ENCODE peak calls at places on chromosome 5, in ten cellular contexts. X is hepatocyte; U is effector memory CD4-positive, alpha-beta T cell; O is lower lobe of right lung; C is gastrocnemius medialis; W is mucosa of descending colon; A is transverse colon; T is A549; M is Peyer's patch; V is ovary. R is an unnamed sample.

GRCh38 chr5:54438601-54439399 is 16.7 kb upstream of the HSPB3 start:
- DNase-seq in X (peak; percentile 28), U (no peak), O (no peak), C (no peak), W (no peak), A (no peak), T (peak; percentile 33), M (no peak), V (no peak), R (peak; percentile 70)

GRCh38 chr5:6452622-6453504 is 4.2 kb downstream of the UBE2QL1 start:
- DNase-seq in X (no peak), U (no peak), O (no peak), C (peak; percentile 79), W (no peak), A (no peak), T (no peak), M (no peak), V (no peak), R (no peak)

GRCh38 chr5:94376672-94377345 is 241.6 kb downstream of the KIAA0825 start:
- DNase-seq in X (no peak), U (no peak), O (peak; percentile 44), C (no peak), W (peak; percentile 3), A (no peak), T (no peak), M (no peak), V (no peak), R (no peak)

GRCh38 chr5:11026543-11026942 is 265.5 kb upstream of the DAP start:
- DNase-seq in X (no peak), U (no peak), O (no peak), C (no peak), W (no peak), A (no peak), T (no peak), M (no peak), V (no peak), R (no peak)

GRCh38 chr5:128635379-128635778 is 97.3 kb upstream of the FBN2 start:
- DNase-seq in X (no peak), U (no peak), O (no peak), C (no peak), W (peak; percentile 13), A (no peak), T (no peak), M (no peak), V (no peak), R (no peak)

GRCh38 chr5:150085191-150085912 is 1.0 kb downstream of the CSF1R start:
- DNase-seq in X (no peak), U (no peak), O (no peak), C (no peak), W (no peak), A (no peak), T (no peak), M (no peak), V (no peak), R (no peak)

GRCh38 chr5:90983148-90983547 is 400.0 kb downstream of the ARRDC3 start:
- DNase-seq in X (peak; percentile 34), U (no peak), O (no peak), C (no peak), W (peak; percentile 3), A (no peak), T (peak; percentile 95), M (no peak), V (no peak), R (no peak)

GRCh38 chr5:168327019-168327421 is 35.6 kb downstream of the WWC1 start:
- DNase-seq in X (no peak), U (no peak), O (no peak), C (no peak), W (no peak), A (no peak), T (no peak), M (no peak), V (no peak), R (no peak)

GRCh38 chr5:122077451-122078115 is 476 bp downstream of the LOX start:
- DNase-seq in X (peak; percentile 46), U (no peak), O (no peak), C (no peak), W (peak; percentile 10), A (peak; percentile 10), T (peak; percentile 4), M (no peak), V (peak; percentile 38), R (peak; percentile 48)

GRCh38 chr5:111779260-111780254 is 22.6 kb upstream of the NREP start:
- DNase-seq in X (no peak), U (no peak), O (no peak), C (no peak), W (no peak), A (no peak), T (no peak), M (no peak), V (no peak), R (no peak)

GRCh38 chr5:9898319-9898718 is 268.2 kb upstream of the TAS2R1 start:
- DNase-seq in X (peak; percentile 29), U (no peak), O (no peak), C (no peak), W (peak; percentile 41), A (peak; percentile 21), T (peak; percentile 35), M (no peak), V (no peak), R (peak; percentile 49)

DNA sequence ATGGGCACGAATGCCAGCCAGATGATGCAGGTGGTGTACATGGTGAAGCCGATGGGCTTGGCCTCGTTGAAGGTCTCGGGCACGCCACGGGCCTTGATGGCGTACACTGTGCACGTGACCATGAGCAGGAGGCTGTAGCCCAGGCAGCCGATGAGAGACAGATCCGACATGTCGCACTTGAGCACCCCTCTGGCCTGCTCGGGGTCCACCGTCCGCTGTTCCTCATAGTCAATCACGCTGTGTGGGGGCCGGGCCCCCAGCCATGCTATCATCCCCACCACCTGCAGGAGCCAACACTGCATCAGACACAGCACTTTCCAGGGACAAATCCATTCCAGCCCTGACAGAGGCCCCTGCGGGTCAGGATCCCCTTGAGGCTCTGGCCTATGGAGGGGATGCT is 12.2 kb downstream of the GRM6 start:
- DNase-seq in X (no peak), U (no peak), O (no peak), C (no peak), W (no peak), A (no peak), T (no peak), M (no peak), V (no peak), R (no peak)
- H3K9me3 ChIP-seq in X (no peaks in the 10 kb centered on the region), U (no peaks in the 10 kb centered on the region), O (peaks cover 73% of the 10 kb centered on the region), C (no peaks in the 10 kb centered on the region), W (peaks cover 90% of the 10 kb centered on the region), A (peaks cover 77% of the 10 kb centered on the region), T (peaks cover 24% of the 10 kb centered on the region), M (no peaks in the 10 kb centered on the region), V (peaks cover 6% of the 10 kb centered on the region), R (peaks cover 27% of the 10 kb centered on the region)

DNA sequence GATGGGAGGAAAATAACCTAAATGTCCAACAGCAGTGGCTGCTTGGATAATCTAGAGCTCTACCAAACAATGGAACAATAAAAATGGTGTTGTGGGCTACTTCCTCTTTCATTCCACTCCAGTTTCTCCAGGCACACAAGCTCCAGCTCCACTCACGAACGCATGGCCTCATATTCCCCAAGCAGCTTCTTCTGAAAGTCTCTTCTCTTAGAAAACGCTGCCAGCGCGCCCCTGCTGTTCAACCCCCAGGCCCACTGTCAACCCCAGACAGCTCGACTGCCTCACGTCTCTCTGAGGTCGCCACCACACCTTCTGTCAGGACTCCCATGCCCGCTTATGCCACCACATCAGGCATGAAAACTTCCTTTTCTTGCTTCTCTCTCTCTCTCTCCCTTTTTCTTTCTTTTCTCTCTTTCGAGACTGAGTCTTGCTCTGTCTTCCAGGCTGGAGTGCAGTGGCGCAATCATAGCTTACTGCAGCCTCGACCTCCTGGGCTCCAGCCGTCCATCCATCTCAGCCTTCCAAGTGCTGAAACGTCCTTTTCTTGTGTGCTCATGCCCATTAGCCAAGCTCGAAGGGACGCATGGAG is 16.2 kb downstream of the OR2V2 start:
- DNase-seq in X (no peak), U (no peak), O (no peak), C (no peak), W (no peak), A (no peak), T (peak; percentile 56), M (no peak), V (no peak), R (no peak)
- H3K4me1 ChIP-seq in X (peaks cover 1% of the 10 kb centered on the region), U (peaks cover 12% of the 10 kb centered on the region), O (peaks cover 6% of the 10 kb centered on the region), C (no peaks in the 10 kb centered on the region), W (no peaks in the 10 kb centered on the region), A (no peaks in the 10 kb centered on the region), T (peaks cover 28% of the 10 kb centered on the region), M (no peaks in the 10 kb centered on the region), V (peaks cover 4% of the 10 kb centered on the region), R (peaks cover 15% of the 10 kb centered on the region)

GRCh38 chr5:141319202-141319601 is 1.4 kb downstream of the TAF7 start:
- DNase-seq in X (no peak), U (no peak), O (no peak), C (no peak), W (no peak), A (no peak), T (no peak), M (no peak), V (no peak), R (no peak)
- H3K9me3 ChIP-seq in X (peaks cover 63% of the 10 kb centered on the region), U (peaks cover 31% of the 10 kb centered on the region), O (peaks cover 78% of the 10 kb centered on the region), C (no peaks in the 10 kb centered on the region), W (peaks cover 73% of the 10 kb centered on the region), A (peaks cover 76% of the 10 kb centered on the region), T (peaks cover 83% of the 10 kb centered on the region), M (no peaks in the 10 kb centered on the region), V (peaks cover 16% of the 10 kb centered on the region), R (peaks cover 22% of the 10 kb centered on the region)

DNA sequence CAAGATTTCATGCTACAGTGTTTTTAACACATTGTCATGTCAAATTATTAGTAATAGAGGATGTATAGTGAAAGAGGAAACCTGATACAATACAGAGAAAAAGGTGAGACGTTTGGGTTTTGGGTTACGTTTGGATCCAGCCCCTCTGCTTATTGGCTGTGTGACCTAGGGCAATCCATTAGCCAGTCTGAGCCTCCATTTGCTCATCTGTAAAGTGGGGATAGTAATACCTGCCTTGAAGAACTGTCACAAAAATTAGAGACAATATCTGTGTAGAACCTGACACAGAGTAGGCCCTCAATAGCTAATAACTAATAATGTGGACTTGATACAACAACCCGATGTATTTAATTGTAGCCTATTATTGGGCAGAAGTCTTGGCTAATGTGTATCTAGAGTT is 4.3 kb upstream of the BOD1 start:
- DNase-seq in X (no peak), U (no peak), O (no peak), C (no peak), W (no peak), A (no peak), T (no peak), M (no peak), V (no peak), R (no peak)
- H3K4me1 ChIP-seq in X (peaks cover 6% of the 10 kb centered on the region), U (no peaks in the 10 kb centered on the region), O (peaks cover 5% of the 10 kb centered on the region), C (peaks cover 14% of the 10 kb centered on the region), W (peaks cover under 1% of the 10 kb centered on the region), A (peaks cover 6% of the 10 kb centered on the region), T (peaks cover 33% of the 10 kb centered on the region), M (no peaks in the 10 kb centered on the region), V (no peaks in the 10 kb centered on the region), R (peaks cover 10% of the 10 kb centered on the region)

R was measured in Caco-2.